ENCODE peak calls at places on chromosomes 4 and X, in seven cellular contexts. P, Z, A, D, V, L and T are unnamed samples. For H3K36me3, the result is how much of the 10 kb centered on the place peaks cover.

GRCh38 chrX:140944710-140945109 is 57.7 kb upstream of the SPANXB1 start:
- DNase-seq in P (no peak), Z (no peak), A (no peak), D (no peak), V (no peak), L (no peak), T (no peak)

GRCh38 chr4:112257098-112257497 is 25.5 kb downstream of the AP1AR start:
- DNase-seq in P (no peak), Z (no peak), A (no peak), D (no peak), V (no peak), L (no peak), T (peak)

GRCh38 chr4:38344929-38345328 is 319.1 kb upstream of the KLF3 start:
- DNase-seq in P (no peak), Z (no peak), A (no peak), D (no peak), V (no peak), L (no peak), T (no peak)

GRCh38 chr4:84498203-84499026 is 677 bp downstream of the NKX6-1 start:
- DNase-seq in P (peak), Z (peak), A (peak), D (no peak), V (no peak), L (no peak), T (no peak)

GRCh38 chrX:151830911-151831310 is 81.8 kb upstream of the MAGEA4 start:
- DNase-seq in P (no peak), Z (peak), A (no peak), D (no peak), V (no peak), L (no peak), T (no peak)

GRCh38 chr4:180827193-180827592 is 1416.0 kb upstream of the TENM3 start:
- DNase-seq in P (no peak), Z (peak), A (no peak), D (no peak), V (no peak), L (no peak), T (peak)

GRCh38 chrX:150486011-150486410 is 82.4 kb upstream of the MTM1 start:
- DNase-seq in P (peak), Z (peak), A (peak), D (peak), V (no peak), L (peak), T (peak)

GRCh38 chr4:24920008-24920407 is 7.2 kb upstream of the CCDC149 start:
- DNase-seq in P (no peak), Z (no peak), A (no peak), D (no peak), V (no peak), L (no peak), T (no peak)

GRCh38 chrX:18410038-18410437 is 15.4 kb upstream of the CDKL5 start:
- DNase-seq in P (peak), Z (peak), A (peak), D (no peak), V (no peak), L (no peak), T (no peak)

GRCh38 chr4:77795339-77795738 is 23.8 kb downstream of the CNOT6L start:
- DNase-seq in P (no peak), Z (no peak), A (no peak), D (no peak), V (no peak), L (no peak), T (no peak)

GRCh38 chrX:39409246-39409917 is 608.1 kb downstream of the MID1IP1 start:
- DNase-seq in P (no peak), Z (no peak), A (no peak), D (no peak), V (no peak), L (no peak), T (no peak)

GRCh38 chr4:68119921-68120320 is 9.7 kb downstream of the TMPRSS11F start:
- DNase-seq in P (no peak), Z (no peak), A (no peak), D (no peak), V (no peak), L (no peak), T (no peak)

GRCh38 chr4:181731900-181732299 is 511.3 kb upstream of the TENM3 start:
- DNase-seq in P (no peak), Z (no peak), A (no peak), D (no peak), V (no peak), L (no peak), T (no peak)

GRCh38 chrX:49291615-49292337 is 11.7 kb upstream of the GAGE10 start:
- DNase-seq in P (peak), Z (peak), A (peak), D (peak), V (no peak), L (peak), T (peak)

GRCh38 chr4:3239342-3239741 is 9.6 kb upstream of the MSANTD1 start:
- DNase-seq in P (no peak), Z (no peak), A (no peak), D (no peak), V (no peak), L (no peak), T (no peak)

GRCh38 chr4:3238721-3239120 is 10.2 kb upstream of the MSANTD1 start:
- DNase-seq in P (no peak), Z (no peak), A (no peak), D (no peak), V (no peak), L (no peak), T (no peak)

GRCh38 chr4:3240936-3241522 is 7.9 kb upstream of the MSANTD1 start:
- DNase-seq in P (no peak), Z (no peak), A (no peak), D (no peak), V (no peak), L (no peak), T (no peak)

GRCh38 chr4:3241905-3242304 is 7.1 kb upstream of the MSANTD1 start:
- DNase-seq in P (no peak), Z (no peak), A (no peak), D (no peak), V (no peak), L (peak), T (no peak)

DNA sequence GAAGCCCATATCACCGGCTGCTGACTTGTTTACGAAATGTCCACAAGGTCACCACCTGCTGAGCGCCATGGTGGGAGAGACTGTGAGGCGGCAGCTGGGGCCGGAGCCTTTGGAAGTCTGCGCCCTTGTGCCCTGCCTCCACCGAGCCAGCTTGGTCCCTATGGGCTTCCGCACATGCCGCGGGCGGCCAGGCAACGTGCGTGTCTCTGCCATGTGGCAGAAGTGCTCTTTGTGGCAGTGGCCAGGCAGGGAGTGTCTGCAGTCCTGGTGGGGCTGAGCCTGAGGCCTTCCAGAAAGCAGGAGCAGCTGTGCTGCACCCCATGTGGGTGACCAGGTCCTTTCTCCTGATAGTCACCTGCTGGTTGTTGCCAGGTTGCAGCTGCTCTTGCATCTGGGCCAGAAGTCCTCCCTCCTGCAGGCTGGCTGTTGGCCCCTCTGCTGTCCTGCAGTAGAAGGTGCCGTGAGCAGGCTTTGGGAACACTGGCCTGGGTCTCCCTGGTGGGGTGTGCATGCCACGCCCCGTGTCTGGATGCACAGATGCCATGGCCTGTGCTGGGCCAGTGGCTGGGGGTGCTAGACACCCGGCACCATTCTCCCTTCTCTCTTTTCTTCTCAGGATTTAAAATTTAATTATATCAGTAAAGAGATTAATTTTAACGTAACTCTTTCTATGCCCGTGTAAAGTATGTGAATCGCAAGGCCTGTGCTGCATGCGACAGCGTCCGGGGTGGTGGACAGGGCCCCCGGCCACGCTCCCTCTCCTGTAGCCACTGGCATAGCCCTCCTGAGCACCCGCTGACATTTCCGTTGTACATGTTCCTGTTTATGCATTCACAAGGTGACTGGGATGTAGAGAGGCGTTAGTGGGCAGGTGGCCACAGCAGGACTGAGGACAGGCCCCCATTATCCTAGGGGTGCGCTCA is 8.7 kb upstream of the MSANTD1 start:
- DNase-seq in P (no peak), Z (no peak), A (no peak), D (no peak), V (no peak), L (no peak), T (no peak)
- H3K36me3 ChIP-seq in P (half or more), Z (under half), A (under half), D (under half), V (under half), L (under half), T (under half)

GRCh38 chr4:67087897-67088296 is 457.4 kb downstream of the CENPC start:
- DNase-seq in P (peak), Z (peak), A (peak), D (peak), V (no peak), L (peak), T (peak)

GRCh38 chr4:67080158-67080557 is 465.1 kb downstream of the CENPC start:
- DNase-seq in P (no peak), Z (no peak), A (no peak), D (no peak), V (no peak), L (no peak), T (no peak)

GRCh38 chr4:67083496-67083895 is 461.8 kb downstream of the CENPC start:
- DNase-seq in P (no peak), Z (peak), A (no peak), D (no peak), V (no peak), L (no peak), T (no peak)

GRCh38 chr4:67084801-67085200 is 460.5 kb downstream of the CENPC start:
- DNase-seq in P (no peak), Z (no peak), A (no peak), D (no peak), V (no peak), L (no peak), T (no peak)

DNA sequence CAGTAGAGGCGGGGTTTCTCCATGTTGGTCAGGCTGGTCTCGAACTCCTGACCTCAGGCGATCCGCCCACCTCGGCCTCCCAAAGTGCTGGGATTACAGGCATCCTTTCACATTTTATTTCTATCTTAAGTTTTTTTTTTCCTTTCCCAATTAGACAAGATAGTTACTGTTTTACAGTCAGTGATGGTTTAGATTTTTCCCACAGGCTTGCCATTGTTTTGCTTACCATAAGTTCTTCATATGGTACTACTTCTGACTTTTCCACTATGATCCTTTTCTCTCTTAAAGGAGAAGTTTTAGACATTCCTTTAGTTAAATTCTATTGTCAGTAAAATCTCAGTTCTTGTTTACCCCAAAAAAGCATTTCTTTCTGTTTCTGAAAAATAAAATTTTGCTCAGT is 462.6 kb downstream of the CENPC start:
- DNase-seq in P (no peak), Z (no peak), A (no peak), D (no peak), V (no peak), L (no peak), T (no peak)
- TF ChIP-seq REST in P (no peak), Z (no peak), A (no peak), D (no peak), V (no peak), L (no peak), T (no peak)

DNA sequence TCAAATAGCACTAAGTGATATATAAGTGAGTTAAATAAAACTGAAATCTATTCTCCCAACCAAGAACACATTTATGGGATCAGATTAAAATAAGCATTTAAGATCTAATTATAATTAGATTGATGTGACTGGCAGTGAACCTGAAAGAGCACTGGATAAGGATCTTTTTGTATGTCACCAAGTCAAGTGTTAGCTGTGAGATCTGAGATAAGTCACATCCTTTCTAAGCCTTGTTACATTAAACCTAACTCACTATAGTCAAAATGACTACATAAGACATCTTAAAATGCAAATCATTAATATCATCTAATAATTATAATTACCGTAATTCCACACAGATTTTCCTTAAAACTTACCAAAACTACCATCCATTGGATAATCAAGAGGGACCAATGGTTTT is 1.6 kb downstream of the CCNA2 start:
- DNase-seq in P (no peak), Z (no peak), A (no peak), D (no peak), V (no peak), L (no peak), T (no peak)
- H3K36me3 ChIP-seq in P (half or more), Z (half or more), A (under half), D (under half), V (under half), L (half or more), T (under half)

GRCh38 chr4:108512615-108513505 is 107.5 kb upstream of the RPL34 start:
- DNase-seq in P (peak), Z (peak), A (no peak), D (no peak), V (no peak), L (peak), T (peak)
- TF ChIP-seq REST in P (no peak), Z (no peak), A (no peak), D (no peak), V (no peak), L (no peak), T (no peak)

DNA sequence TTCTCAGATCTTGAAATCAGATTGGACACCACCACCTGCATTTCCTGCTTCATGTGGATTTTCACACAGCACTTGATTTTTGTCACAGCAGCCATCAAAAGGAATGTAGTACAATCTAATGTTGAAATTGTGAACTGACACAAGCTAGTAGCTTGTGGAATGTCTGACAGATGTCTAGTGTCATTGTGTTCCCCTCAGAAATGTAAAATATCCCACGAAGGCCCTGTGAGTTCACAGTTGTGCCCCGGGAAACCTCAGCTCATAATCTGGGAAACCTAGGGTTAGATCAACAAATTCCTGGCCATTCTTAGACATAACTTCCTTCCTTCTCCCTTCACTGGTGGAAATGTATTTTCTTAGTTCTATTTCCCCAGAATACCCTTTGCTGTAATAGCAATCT is 205.7 kb downstream of the AR start:
- DNase-seq in P (no peak), Z (no peak), A (no peak), D (no peak), V (no peak), L (no peak), T (no peak)
- H3K36me3 ChIP-seq in P (under half), Z (under half), A (under half), D (under half), V (under half), L (under half), T (under half)

GRCh38 chr4:176492648-176493302 is 173.0 kb downstream of the SPCS3 start:
- DNase-seq in P (no peak), Z (no peak), A (no peak), D (no peak), V (peak), L (no peak), T (no peak)
- TF ChIP-seq REST in P (no peak), Z (no peak), A (no peak), D (no peak), V (no peak), L (no peak), T (no peak)

GRCh38 chr4:88037447-88037846 is 30.0 kb downstream of the PKD2 start:
- DNase-seq in P (no peak), Z (no peak), A (no peak), D (no peak), V (no peak), L (no peak), T (no peak)

GRCh38 chr4:88030565-88031310 is 23.3 kb downstream of the PKD2 start:
- DNase-seq in P (no peak), Z (no peak), A (no peak), D (no peak), V (no peak), L (no peak), T (no peak)

GRCh38 chr4:88033309-88033708 is 25.9 kb downstream of the PKD2 start:
- DNase-seq in P (peak), Z (peak), A (peak), D (peak), V (no peak), L (peak), T (peak)

GRCh38 chr4:88037936-88038335 is 30.5 kb downstream of the PKD2 start:
- DNase-seq in P (no peak), Z (no peak), A (no peak), D (no peak), V (no peak), L (no peak), T (no peak)

GRCh38 chr4:88035292-88035691 is 27.9 kb downstream of the PKD2 start:
- DNase-seq in P (no peak), Z (no peak), A (no peak), D (no peak), V (no peak), L (no peak), T (no peak)
- H3K36me3 ChIP-seq in P (half or more), Z (under half), A (under half), D (under half), V (under half), L (under half), T (under half)